ENCODE peak calls at places on chromosomes 6 and 20, in six cellular contexts. Q is A549, D is lower lobe of right lung, S is AG10803, V is fibroblast of pulmonary artery, K is AG04450. Y is an unnamed sample.

GRCh38 chr6:32213649-32214048 is 10.2 kb downstream of the NOTCH4 start:
- DNase-seq in Q (no peak), D (no peak), S (no peak), V (no peak), K (no peak), Y (no peak)

GRCh38 chr20:12371955-12372354 is 454.3 kb downstream of the BTBD3 start:
- DNase-seq in Q (no peak), D (no peak), S (no peak), V (no peak), K (no peak), Y (no peak)

GRCh38 chr6:41346435-41346834 is 11.0 kb downstream of the NCR2 start:
- DNase-seq in Q (no peak), D (no peak), S (no peak), V (no peak), K (no peak), Y (no peak)

GRCh38 chr6:11785953-11786579 is 7.5 kb upstream of the ADTRP start:
- DNase-seq in Q (no peak), D (no peak), S (no peak), V (no peak), K (no peak), Y (no peak)

GRCh38 chr6:128162423-128162822 is 261.6 kb upstream of the THEMIS start:
- DNase-seq in Q (no peak), D (no peak), S (no peak), V (no peak), K (no peak), Y (no peak)

GRCh38 chr6:3124667-3125066 is 6.2 kb downstream of the BPHL start:
- DNase-seq in Q (no peak), D (no peak), S (no peak), V (no peak), K (no peak), Y (no peak)

GRCh38 chr20:25005220-25005619 is 12.7 kb upstream of the APMAP start:
- DNase-seq in Q (no peak), D (no peak), S (peak), V (peak), K (no peak), Y (peak)

GRCh38 chr6:136114661-136115060 is 135.4 kb downstream of the MTFR2 start:
- DNase-seq in Q (no peak), D (peak), S (no peak), V (no peak), K (no peak), Y (no peak)

GRCh38 chr6:154232013-154232920 is 124.3 kb downstream of the IPCEF1 start:
- DNase-seq in Q (no peak), D (no peak), S (no peak), V (no peak), K (no peak), Y (peak)

GRCh38 chr6:117911660-117912059 is 4.6 kb downstream of the SLC35F1 start:
- DNase-seq in Q (no peak), D (no peak), S (no peak), V (no peak), K (no peak), Y (no peak)

GRCh38 chr20:58056021-58056591 is 172.3 kb downstream of the ANKRD60 start:
- DNase-seq in Q (no peak), D (no peak), S (no peak), V (no peak), K (no peak), Y (no peak)

GRCh38 chr20:21090738-21091120 is 15.4 kb downstream of the LINC00237 start:
- DNase-seq in Q (no peak), D (no peak), S (no peak), V (no peak), K (no peak), Y (no peak)

GRCh38 chr6:48183816-48184215 is 72.8 kb upstream of the PTCHD4 start:
- DNase-seq in Q (no peak), D (no peak), S (no peak), V (no peak), K (no peak), Y (no peak)

GRCh38 chr6:161303628-161304340 is 29.9 kb upstream of the AGPAT4 start:
- DNase-seq in Q (no peak), D (no peak), S (peak), V (peak), K (no peak), Y (peak)

GRCh38 chr6:165013701-165014100 is 295.7 kb downstream of the C6orf118 start:
- DNase-seq in Q (no peak), D (no peak), S (peak), V (no peak), K (no peak), Y (no peak)

GRCh38 chr20:37994512-37994911 is 38.7 kb downstream of the TTI1 start:
- DNase-seq in Q (peak), D (peak), S (peak), V (peak), K (peak), Y (peak)

GRCh38 chr20:49028684-49029083 is 17.4 kb upstream of the CSE1L start:
- DNase-seq in Q (peak), D (no peak), S (peak), V (peak), K (no peak), Y (no peak)

GRCh38 chr6:27078734-27079357 is 168.7 kb upstream of the PRSS16 start:
- DNase-seq in Q (peak), D (no peak), S (peak), V (peak), K (peak), Y (peak)

GRCh38 chr6:111563581-111563980 is 42.1 kb downstream of the TRAF3IP2 start:
- DNase-seq in Q (no peak), D (no peak), S (no peak), V (no peak), K (no peak), Y (no peak)

GRCh38 chr6:74277749-74278148 is 581.7 kb downstream of the CD109 start:
- DNase-seq in Q (no peak), D (no peak), S (peak), V (peak), K (no peak), Y (peak)

GRCh38 chr6:145139895-145140294 is 595.4 kb downstream of the EPM2A start:
- DNase-seq in Q (no peak), D (no peak), S (no peak), V (no peak), K (no peak), Y (no peak)

GRCh38 chr20:57417830-57418780 is 26.9 kb downstream of the RBM38 start:
- DNase-seq in Q (no peak), D (no peak), S (no peak), V (no peak), K (no peak), Y (no peak)

GRCh38 chr20:14984768-14985622 is 647.6 kb upstream of the FLRT3 start:
- DNase-seq in Q (no peak), D (no peak), S (no peak), V (no peak), K (no peak), Y (peak)

GRCh38 chr20:46539113-46539512 is 11.3 kb downstream of the OCSTAMP start:
- DNase-seq in Q (no peak), D (no peak), S (no peak), V (no peak), K (no peak), Y (no peak)

GRCh38 chr20:5674176-5674660 is 76.0 kb upstream of the SHLD1 start:
- DNase-seq in Q (no peak), D (no peak), S (no peak), V (no peak), K (no peak), Y (peak)

GRCh38 chr6:137697267-137697938 is 169.7 kb upstream of the TNFAIP3 start:
- DNase-seq in Q (no peak), D (no peak), S (peak), V (peak), K (peak), Y (peak)

GRCh38 chr6:167980911-167981310 is 16.6 kb upstream of the KIF25 start:
- DNase-seq in Q (no peak), D (no peak), S (no peak), V (peak), K (no peak), Y (peak)

GRCh38 chr20:47566269-47566668 is 64.6 kb downstream of the NCOA3 start:
- DNase-seq in Q (no peak), D (no peak), S (no peak), V (no peak), K (no peak), Y (no peak)

GRCh38 chr20:62352402-62353288 is 14.5 kb downstream of the LAMA5 start:
- DNase-seq in Q (peak), D (no peak), S (no peak), V (no peak), K (no peak), Y (peak)

GRCh38 chr6:105259912-105260889 is 80.4 kb upstream of the POPDC3 start:
- DNase-seq in Q (no peak), D (no peak), S (no peak), V (no peak), K (no peak), Y (no peak)

GRCh38 chr6:102075539-102075938 is 682.0 kb downstream of the GRIK2 start:
- DNase-seq in Q (no peak), D (no peak), S (peak), V (peak), K (no peak), Y (no peak)

GRCh38 chr6:45154679-45155078 is 173.5 kb upstream of the RUNX2 start:
- DNase-seq in Q (no peak), D (no peak), S (no peak), V (no peak), K (no peak), Y (no peak)

GRCh38 chr6:112622036-112622435 is 274.9 kb downstream of the RFPL4B start:
- DNase-seq in Q (no peak), D (no peak), S (peak), V (peak), K (no peak), Y (no peak)

GRCh38 chr6:17858576-17858975 is 128.9 kb downstream of the KIF13A start:
- DNase-seq in Q (no peak), D (no peak), S (no peak), V (no peak), K (no peak), Y (no peak)

GRCh38 chr20:18908109-18908508 is 94.5 kb downstream of the SCP2D1 start:
- DNase-seq in Q (no peak), D (no peak), S (no peak), V (no peak), K (no peak), Y (no peak)
- H3K4me3 ChIP-seq in Q (no peak), D (no peak), S (no peak), V (no peak), K (no peak), Y (no peak)

DNA sequence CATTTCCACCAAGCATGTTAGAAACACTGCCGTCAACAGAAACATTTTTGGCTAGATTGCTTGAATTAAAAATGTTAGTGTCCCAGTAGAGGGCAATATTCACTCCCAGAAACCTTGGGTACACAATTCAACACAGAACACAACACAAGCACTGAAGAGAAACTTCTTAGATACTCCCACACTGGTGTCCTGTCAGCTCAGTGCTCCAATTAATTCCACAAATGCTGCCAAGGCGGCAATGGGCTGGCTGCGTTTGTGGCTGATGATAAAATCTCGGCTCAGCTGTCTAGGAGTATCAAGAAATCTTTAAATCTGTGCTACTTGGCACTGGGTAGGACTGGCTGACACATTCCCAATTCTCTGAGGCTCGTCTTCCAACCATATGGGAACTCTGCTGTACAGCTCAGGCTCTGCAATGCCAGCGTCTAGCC is 39.3 kb downstream of the BEND3 start:
- DNase-seq in Q (no peak), D (no peak), S (peak), V (peak), K (no peak), Y (peak)
- TF ChIP-seq CTCF in Q (peak), D (no peak), S (peak), V (peak), K (peak), Y (peak)

DNA sequence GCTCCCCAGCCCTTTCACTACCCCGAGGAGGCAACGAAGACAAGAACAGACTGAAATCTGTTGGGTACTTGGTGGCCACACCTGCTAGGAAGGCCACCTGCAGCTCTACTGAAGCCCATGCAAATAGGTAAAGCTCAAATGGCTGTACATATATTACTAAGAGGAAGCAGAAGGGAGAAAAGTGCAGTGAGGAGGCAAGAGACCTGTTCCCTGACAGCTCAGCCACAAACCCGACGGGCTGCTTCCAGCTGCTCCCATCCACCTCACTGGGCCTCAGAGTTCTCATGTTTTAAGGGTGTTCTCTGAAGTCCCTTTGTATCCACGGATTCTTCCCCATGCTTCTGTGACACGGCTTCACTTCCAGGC is 24.6 kb downstream of the TRAM2 start:
- DNase-seq in Q (no peak), D (no peak), S (no peak), V (no peak), K (no peak), Y (no peak)
- H3K4me3 ChIP-seq in Q (no peak), D (no peak), S (peak), V (no peak), K (no peak), Y (no peak)

DNA sequence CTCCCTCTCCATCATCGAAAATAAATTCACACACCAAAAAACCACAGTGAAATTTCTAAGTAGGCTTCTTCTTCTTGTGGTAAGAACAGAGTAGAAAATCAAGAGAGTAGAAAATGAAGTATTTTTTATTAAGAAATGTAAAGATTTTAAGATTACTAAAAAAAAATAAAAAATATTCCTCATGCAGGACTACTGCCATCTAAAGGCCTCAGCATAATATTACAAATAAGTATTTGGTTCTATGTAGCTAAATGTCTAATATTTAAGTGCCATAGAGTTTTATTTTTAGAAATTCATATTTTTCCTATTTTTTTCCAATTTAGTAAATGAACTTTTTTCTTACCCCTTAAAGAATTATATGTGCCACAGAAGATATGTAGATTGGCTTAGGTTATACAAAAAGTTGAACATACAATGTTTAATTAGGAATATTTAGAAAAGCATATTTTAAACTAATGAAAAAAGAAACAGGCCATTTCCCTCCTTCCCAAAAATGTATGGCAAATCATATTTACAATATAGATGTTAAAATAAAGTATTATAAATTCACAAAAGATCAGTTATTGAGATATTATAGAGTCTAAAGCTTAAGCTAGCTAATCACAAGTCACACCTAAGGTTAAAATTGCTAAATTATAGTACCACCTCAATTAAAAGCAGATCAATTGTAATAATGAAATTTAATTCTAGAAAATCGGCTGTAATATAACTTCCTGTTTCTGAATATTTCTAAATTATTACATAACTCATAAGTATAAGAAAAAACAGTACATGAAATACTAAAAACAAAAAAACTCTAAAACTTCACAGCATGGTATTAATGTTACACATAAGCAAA is 3.5 kb upstream of the NT5DC1 start:
- DNase-seq in Q (no peak), D (no peak), S (peak), V (peak), K (no peak), Y (peak)
- TF ChIP-seq CTCF in Q (peak), D (peak), S (peak), V (peak), K (peak), Y (peak)

GRCh38 chr6:4907602-4908001 is 96.2 kb downstream of the RPP40 start:
- DNase-seq in Q (no peak), D (no peak), S (no peak), V (no peak), K (no peak), Y (no peak)
- H3K4me3 ChIP-seq in Q (no peak), D (no peak), S (no peak), V (no peak), K (no peak), Y (no peak)

GRCh38 chr6:75296811-75297779 is 12.5 kb upstream of the TMEM30A start:
- DNase-seq in Q (no peak), D (no peak), S (peak), V (peak), K (no peak), Y (peak)
- TF ChIP-seq CTCF in Q (peak), D (peak), S (peak), V (peak), K (peak), Y (peak)

DNA sequence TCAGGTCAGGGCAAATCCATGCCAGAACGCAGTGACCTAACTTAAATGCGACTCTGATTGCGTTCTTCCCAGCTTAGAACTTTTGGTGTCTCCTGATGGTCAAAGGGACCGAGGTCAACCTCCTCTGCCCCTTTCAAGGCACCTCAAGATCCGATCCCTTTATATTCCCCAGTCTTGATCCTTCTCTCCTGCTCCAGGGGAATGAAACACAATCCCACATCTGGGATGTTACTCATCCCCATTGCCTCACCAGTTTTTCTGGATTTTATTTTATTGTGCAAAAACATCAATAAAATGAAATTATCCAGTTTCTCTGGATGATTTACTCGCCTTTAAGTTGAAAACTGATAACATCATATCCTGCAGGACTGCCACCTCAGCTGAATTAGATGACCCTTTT is 43.9 kb downstream of the IRAK1BP1 start:
- DNase-seq in Q (no peak), D (no peak), S (peak), V (no peak), K (no peak), Y (no peak)
- H3K4me3 ChIP-seq in Q (no peak), D (no peak), S (peak), V (no peak), K (no peak), Y (no peak)

DNA sequence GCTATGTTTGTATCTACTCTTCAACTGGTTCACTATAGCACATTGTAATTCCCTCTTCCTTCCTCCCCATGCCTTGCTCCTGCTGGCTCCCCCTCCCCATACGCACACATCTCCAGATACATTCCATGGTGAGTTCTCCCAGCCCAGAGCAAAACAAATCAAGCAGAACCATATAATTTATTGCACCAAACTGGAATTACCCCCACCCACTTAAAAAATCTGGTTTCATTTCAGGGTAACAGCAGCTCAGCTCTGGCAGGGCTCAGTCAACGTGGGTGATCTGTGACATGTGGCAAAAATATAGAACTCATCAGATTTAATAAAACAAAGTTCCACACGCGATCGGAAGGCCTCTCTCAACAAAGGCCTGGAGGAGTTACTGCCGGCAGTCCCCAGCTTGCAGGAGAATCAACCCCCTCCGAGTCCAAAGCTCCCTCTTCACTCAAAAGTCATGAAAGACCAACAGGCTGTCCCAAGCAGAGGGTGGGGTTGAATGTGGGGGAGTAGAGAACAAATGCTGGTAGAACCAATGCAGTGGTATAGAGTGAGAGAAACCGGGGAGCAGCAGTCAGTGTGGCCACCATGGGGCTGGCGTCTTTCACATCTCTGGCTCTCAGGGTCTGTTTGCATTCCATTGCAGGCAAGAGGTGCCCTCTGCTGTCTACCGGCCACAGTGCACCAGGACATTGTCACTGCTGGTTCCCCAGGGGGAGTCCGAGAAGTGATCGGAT is 323.3 kb upstream of the NT5E start:
- DNase-seq in Q (peak), D (peak), S (peak), V (peak), K (no peak), Y (peak)
- TF ChIP-seq CTCF in Q (peak), D (peak), S (peak), V (peak), K (peak), Y (peak)

GRCh38 chr6:166757226-166758135 is 130.4 kb upstream of the RPS6KA2 start:
- DNase-seq in Q (no peak), D (no peak), S (peak), V (peak), K (no peak), Y (peak)

GRCh38 chr6:166754218-166755030 is 127.4 kb upstream of the RPS6KA2 start:
- DNase-seq in Q (no peak), D (no peak), S (no peak), V (no peak), K (no peak), Y (no peak)

GRCh38 chr6:166760288-166760687 is 133.2 kb upstream of the RPS6KA2 start:
- DNase-seq in Q (no peak), D (no peak), S (no peak), V (no peak), K (no peak), Y (no peak)

GRCh38 chr6:166761801-166762200 is 134.8 kb upstream of the RPS6KA2 start:
- DNase-seq in Q (no peak), D (no peak), S (no peak), V (no peak), K (no peak), Y (no peak)

DNA sequence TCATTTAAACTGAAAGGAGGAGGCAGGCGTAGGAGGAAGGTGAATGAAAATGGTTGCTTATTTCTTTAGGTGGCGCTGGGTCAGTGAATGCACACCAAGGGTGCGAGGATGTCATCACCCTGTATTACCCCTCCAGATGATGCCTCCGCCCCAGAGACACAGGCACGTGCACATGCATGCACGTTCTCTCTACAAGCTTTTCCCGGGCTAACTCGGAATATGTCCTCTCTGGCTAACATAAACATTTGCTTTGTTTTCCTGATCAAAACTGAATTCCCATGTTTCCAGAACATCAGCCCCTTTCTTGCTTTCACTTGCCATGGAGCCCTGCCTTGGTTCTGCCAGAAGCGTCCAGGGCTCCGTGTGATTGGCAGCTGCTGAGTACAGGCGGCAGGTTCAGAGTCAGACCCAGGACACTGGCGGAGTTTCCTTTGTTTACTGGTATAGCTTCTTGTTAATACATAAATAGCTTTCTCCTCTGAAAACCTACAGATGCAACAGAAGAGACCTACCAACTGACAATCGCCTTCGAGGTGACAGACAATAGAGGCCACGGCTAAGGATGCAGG is 131.2 kb upstream of the RPS6KA2 start:
- DNase-seq in Q (no peak), D (no peak), S (no peak), V (no peak), K (no peak), Y (no peak)
- H3K4me3 ChIP-seq in Q (no peak), D (peak), S (peak), V (no peak), K (peak), Y (no peak)

Y was measured in astrocyte of the spinal cord.